ENCODE peak calls at places on chromosomes 12 and 14, in eight cellular contexts. Y is erythroblast; L is stimulated activated CD4-positive, alpha-beta T cell treated with anti-CD3 and anti-CD28 coated beads, Interleukin-2, amount 100 ng/mL, for 48 hours; K is HepG2; X is CD14-positive monocyte; I is C1 segment of cervical spinal cord; Z is fibroblast of the conjunctiva; G is endothelial cell of umbilical vein. A is an unnamed sample.

GRCh38 chr14:39265741-39266588 is 32.2 kb downstream of the MIA2 start:
- DNase-seq in Y (no peak), L (no peak), K (no peak), X (no peak), I (no peak), Z (no peak), G (peak), A (no peak)

GRCh38 chr14:71591929-71592328 is 340.3 kb upstream of the RGS6 start:
- DNase-seq in Y (no peak), L (peak), K (no peak), X (no peak), I (no peak), Z (no peak), G (peak), A (no peak)

GRCh38 chr14:92519246-92520101 is 5.9 kb downstream of the RIN3 start:
- DNase-seq in Y (no peak), L (no peak), K (no peak), X (no peak), I (no peak), Z (no peak), G (no peak), A (no peak)

GRCh38 chr12:124391340-124392261 is 96.7 kb downstream of the RFLNA start:
- DNase-seq in Y (peak), L (peak), K (no peak), X (peak), I (peak), Z (no peak), G (peak), A (no peak)

GRCh38 chr12:76945867-76946266 is 67.0 kb upstream of the CSRP2 start:
- DNase-seq in Y (no peak), L (no peak), K (no peak), X (no peak), I (no peak), Z (no peak), G (no peak), A (no peak)

GRCh38 chr12:131197490-131197889 is 243.8 kb downstream of the ADGRD1 start:
- DNase-seq in Y (no peak), L (no peak), K (no peak), X (no peak), I (no peak), Z (no peak), G (no peak), A (peak)

GRCh38 chr14:104462651-104463630 is 116.6 kb upstream of the C14orf180 start:
- DNase-seq in Y (no peak), L (no peak), K (no peak), X (no peak), I (no peak), Z (no peak), G (no peak), A (peak)

GRCh38 chr12:57199191-57199590 is 17.4 kb upstream of the NXPH4 start:
- DNase-seq in Y (no peak), L (no peak), K (no peak), X (no peak), I (no peak), Z (no peak), G (no peak), A (no peak)

GRCh38 chr14:21255385-21256101 is 13.7 kb downstream of the HNRNPC start:
- DNase-seq in Y (no peak), L (no peak), K (no peak), X (no peak), I (no peak), Z (no peak), G (peak), A (no peak)

GRCh38 chr14:46325777-46326176 is 325.8 kb downstream of the RPL10L start:
- DNase-seq in Y (no peak), L (no peak), K (no peak), X (no peak), I (no peak), Z (no peak), G (no peak), A (no peak)

GRCh38 chr12:20264608-20265114 is 103.7 kb upstream of the PDE3A start:
- DNase-seq in Y (no peak), L (no peak), K (no peak), X (no peak), I (no peak), Z (no peak), G (no peak), A (peak)

GRCh38 chr12:26298785-26299621 is 103.6 kb downstream of the SSPN start:
- DNase-seq in Y (peak), L (no peak), K (no peak), X (peak), I (no peak), Z (peak), G (peak), A (peak)

GRCh38 chr12:65171073-65171472 is 1.7 kb downstream of the LEMD3 start:
- DNase-seq in Y (peak), L (no peak), K (no peak), X (no peak), I (no peak), Z (no peak), G (peak), A (no peak)

GRCh38 chr14:65302571-65303184 is 109.9 kb upstream of the FUT8 start:
- DNase-seq in Y (no peak), L (peak), K (no peak), X (no peak), I (no peak), Z (no peak), G (no peak), A (no peak)

GRCh38 chr12:123961585-123961984 is 11.0 kb downstream of the CCDC92 start:
- DNase-seq in Y (no peak), L (no peak), K (no peak), X (no peak), I (no peak), Z (no peak), G (no peak), A (no peak)

A was measured in islet precursor cell.